ENCODE peak calls at places on chromosomes 11 and 22, in five cellular contexts. H is AG10803, F is cardiac fibroblast, Z is A549, G is B cell. M is an unnamed sample.

GRCh38 chr22:20520093-20520511 is 12.7 kb downstream of the MED15 start:
- DNase-seq in H (peak; percentile 38), F (no peak), Z (no peak), G (no peak), M (no peak)

GRCh38 chr11:2433106-2433925 is 11.0 kb downstream of the TRPM5 start:
- DNase-seq in H (no peak), F (no peak), Z (no peak), G (no peak), M (no peak)

GRCh38 chr22:22593250-22593649 is 34.2 kb upstream of the PRAME start:
- DNase-seq in H (no peak), F (no peak), Z (no peak), G (no peak), M (no peak)

GRCh38 chr22:19368876-19369275 is 62.7 kb downstream of the HIRA start:
- DNase-seq in H (no peak), F (no peak), Z (no peak), G (no peak), M (no peak)

GRCh38 chr22:28444659-28445058 is 235.0 kb downstream of the TTC28 start:
- DNase-seq in H (peak; percentile 25), F (no peak), Z (no peak), G (no peak), M (no peak)

GRCh38 chr11:36431429-36432092 is 78.5 kb downstream of the TRAF6 start:
- DNase-seq in H (peak; percentile 96), F (peak; percentile 96), Z (peak; percentile 95), G (no peak), M (no peak)

GRCh38 chr11:134562176-134562575 is 150.1 kb upstream of the B3GAT1 start:
- DNase-seq in H (no peak), F (no peak), Z (no peak), G (no peak), M (no peak)

GRCh38 chr22:36816635-36817428 is at the start of gene PVALB:
- DNase-seq in H (no peak), F (peak; percentile 46), Z (peak; percentile 23), G (no peak), M (no peak)

GRCh38 chr11:77074205-77074604 is 7.4 kb downstream of the CAPN5 start:
- DNase-seq in H (no peak), F (no peak), Z (no peak), G (no peak), M (no peak)

GRCh38 chr11:69385466-69385820 is 91.5 kb downstream of the MYEOV start:
- DNase-seq in H (no peak), F (no peak), Z (no peak), G (no peak), M (no peak)

GRCh38 chr11:23995891-23996290 is 501.0 kb upstream of the LUZP2 start:
- DNase-seq in H (no peak), F (no peak), Z (no peak), G (no peak), M (no peak)

GRCh38 chr22:36049678-36049997 is 21.0 kb upstream of the RBFOX2 start:
- DNase-seq in H (no peak), F (no peak), Z (no peak), G (no peak), M (no peak)

GRCh38 chr11:91763331-91763730 is 461.3 kb upstream of the FAT3 start:
- DNase-seq in H (no peak), F (no peak), Z (no peak), G (no peak), M (no peak)

GRCh38 chr11:16278273-16278672 is 78.1 kb downstream of the SOX6 start:
- DNase-seq in H (no peak), F (no peak), Z (no peak), G (no peak), M (no peak)

GRCh38 chr11:99199336-99199735 is 178.6 kb downstream of the CNTN5 start:
- DNase-seq in H (no peak), F (peak; percentile 4), Z (no peak), G (no peak), M (no peak)

GRCh38 chr11:36711104-36711825 is 113.2 kb upstream of the RAG2 start:
- DNase-seq in H (no peak), F (no peak), Z (peak; percentile 6), G (no peak), M (no peak)

GRCh38 chr11:87901366-87901765 is 273.9 kb downstream of the RAB38 start:
- DNase-seq in H (no peak), F (no peak), Z (no peak), G (no peak), M (no peak)

GRCh38 chr11:92259861-92260260 is 35.2 kb downstream of the FAT3 start:
- DNase-seq in H (no peak), F (no peak), Z (no peak), G (no peak), M (no peak)

GRCh38 chr11:62459080-62459479 is 40.2 kb downstream of the SCGB1A1 start:
- DNase-seq in H (peak; percentile 56), F (peak; percentile 28), Z (no peak), G (no peak), M (no peak)

GRCh38 chr11:72066855-72067254 is 13.5 kb downstream of the NUMA1 start:
- DNase-seq in H (no peak), F (no peak), Z (no peak), G (no peak), M (no peak)

GRCh38 chr22:28155808-28156207 is 236.8 kb upstream of the PITPNB start:
- DNase-seq in H (peak; percentile 70), F (peak; percentile 62), Z (no peak), G (no peak), M (no peak)

GRCh38 chr11:13923716-13924650 is 38.5 kb upstream of the SPON1 start:
- DNase-seq in H (no peak), F (peak; percentile 20), Z (no peak), G (no peak), M (no peak)

GRCh38 chr11:109135627-109136026 is 286.4 kb upstream of the C11orf87 start:
- DNase-seq in H (no peak), F (no peak), Z (no peak), G (no peak), M (no peak)

GRCh38 chr11:18408558-18409242 is 3.4 kb upstream of the LDHC start:
- DNase-seq in H (peak; percentile 36), F (peak; percentile 15), Z (no peak), G (no peak), M (no peak)

GRCh38 chr11:19691815-19692214 is 20.8 kb upstream of the NAV2 start:
- DNase-seq in H (peak; percentile 26), F (no peak), Z (no peak), G (no peak), M (no peak)

GRCh38 chr11:84580338-84580737 is 1046.8 kb downstream of the DLG2 start:
- DNase-seq in H (no peak), F (no peak), Z (no peak), G (no peak), M (no peak)

GRCh38 chr11:125215951-125216350 is 51.4 kb downstream of the PKNOX2 start:
- DNase-seq in H (no peak), F (no peak), Z (no peak), G (no peak), M (no peak)

GRCh38 chr11:115500547-115501503 is 3.4 kb downstream of the CADM1 start:
- DNase-seq in H (no peak), F (no peak), Z (no peak), G (no peak), M (no peak)

GRCh38 chr22:38187413-38188212 is 6.0 kb upstream of the PLA2G6 start:
- DNase-seq in H (peak; percentile 46), F (peak; percentile 72), Z (no peak), G (no peak), M (no peak)

GRCh38 chr11:127474735-127475134 is 474.2 kb upstream of the KIRREL3 start:
- DNase-seq in H (no peak), F (no peak), Z (no peak), G (no peak), M (no peak)

GRCh38 chr11:127471662-127472061 is 471.1 kb upstream of the KIRREL3 start:
- DNase-seq in H (no peak), F (no peak), Z (no peak), G (no peak), M (no peak)

DNA sequence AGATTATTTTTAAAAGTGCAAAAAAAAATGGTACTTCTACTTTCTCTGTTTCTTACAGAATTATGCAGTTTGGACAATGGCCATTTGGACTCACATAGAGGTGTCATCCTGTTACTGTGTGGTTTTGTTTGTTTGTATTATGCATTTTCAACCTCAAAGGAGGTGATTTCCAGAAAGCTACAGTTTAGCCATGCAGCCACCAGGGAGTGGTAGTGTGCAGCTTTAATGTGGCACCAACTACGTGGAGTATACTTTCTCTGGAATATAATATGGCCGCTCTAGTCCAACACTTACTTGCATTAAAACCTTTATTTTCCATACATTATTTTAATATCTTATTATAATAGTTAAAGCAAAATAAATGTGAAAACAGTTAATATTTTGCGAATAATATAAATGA is 469.9 kb upstream of the KIRREL3 start:
- DNase-seq in H (no peak), F (no peak), Z (no peak), G (no peak), M (no peak)
- TF ChIP-seq CTCF in H (peak; percentile 10), F (peak; percentile 22), Z (no peak), G (no peak), M (no peak)

DNA sequence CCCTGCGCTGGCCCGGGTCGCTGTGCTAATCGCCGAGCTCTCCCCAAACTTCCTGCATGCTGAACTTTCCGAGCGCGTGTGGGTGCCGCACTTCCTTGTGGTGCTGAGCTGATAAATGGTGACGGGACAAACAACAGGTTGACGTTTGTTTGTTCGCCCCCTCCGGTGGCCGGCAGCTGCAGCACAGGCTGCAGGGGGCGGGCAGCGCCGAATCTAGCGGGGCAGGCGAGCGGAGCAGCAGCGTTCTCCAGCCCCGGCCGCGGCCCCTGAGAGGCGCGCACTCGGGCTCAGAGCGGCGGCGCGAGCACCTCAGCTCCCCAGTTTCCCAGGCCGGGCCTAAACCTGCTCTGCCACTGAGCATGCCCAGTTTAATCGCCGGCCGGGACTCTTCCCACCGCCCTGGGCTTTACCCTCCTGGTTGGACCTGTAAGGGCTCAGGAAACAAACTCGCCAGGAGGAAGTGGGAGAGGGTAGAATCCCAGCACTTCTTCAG is at the start of gene PDGFD:
- DNase-seq in H (peak; percentile 66), F (peak; percentile 91), Z (peak; percentile 47), G (peak; percentile 51), M (peak; percentile 68)
- TF ChIP-seq CTCF in H (peak; percentile 31), F (peak; percentile 39), Z (no peak), G (no peak), M (peak; percentile 50)

DNA sequence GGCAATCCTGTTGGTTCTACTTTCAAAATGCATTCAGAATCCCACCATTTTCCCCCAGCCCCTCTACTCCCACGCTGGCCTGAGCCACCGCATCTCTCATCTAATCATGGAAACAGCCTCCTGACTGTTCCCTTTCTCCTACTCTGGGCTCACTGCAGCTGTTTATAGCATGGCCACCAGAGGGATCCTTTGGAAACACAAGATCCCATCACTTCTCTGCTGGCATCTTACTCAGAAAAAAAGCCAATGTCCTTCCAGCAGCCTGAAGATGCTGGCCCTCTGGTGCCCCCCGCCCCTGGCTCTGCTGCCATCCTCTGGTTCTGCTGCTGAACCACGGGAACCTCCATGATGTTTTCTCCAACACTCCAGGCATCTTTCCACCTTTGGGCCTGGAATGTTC is 11.1 kb downstream of the MS4A8 start:
- DNase-seq in H (no peak), F (no peak), Z (peak; percentile 14), G (no peak), M (no peak)
- TF ChIP-seq CTCF in H (no peak), F (peak; percentile 11), Z (no peak), G (no peak), M (no peak)

DNA sequence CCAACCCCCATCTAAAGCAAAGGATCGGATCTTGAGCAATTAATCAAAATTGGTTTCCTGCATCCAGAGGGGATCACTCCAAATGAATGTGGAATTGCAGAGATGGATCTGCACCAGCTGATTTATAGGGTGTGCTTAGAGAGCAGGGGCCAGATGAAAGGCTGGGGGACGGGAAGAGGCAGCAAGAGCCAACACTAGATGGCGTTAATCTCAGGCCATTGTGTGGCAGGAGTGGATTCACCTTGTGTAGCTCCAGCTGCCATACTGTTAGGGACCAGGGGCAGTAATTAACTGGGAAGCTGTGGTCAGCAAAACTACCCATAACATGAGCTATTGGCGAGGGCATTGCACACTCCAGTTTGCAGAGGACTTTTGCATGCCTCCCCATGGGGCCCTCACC is 35.6 kb downstream of the SERPINH1 start:
- DNase-seq in H (no peak), F (peak; percentile 34), Z (peak; percentile 56), G (no peak), M (no peak)
- TF ChIP-seq CTCF in H (peak; percentile 49), F (peak; percentile 76), Z (peak; percentile 58), G (peak; percentile 27), M (no peak)